ENCODE peak calls at places on chromosomes 7 and 10, in five cellular contexts. V is mammary epithelial cell, X is EL, B is kidney tubule cell, N is HFFc6. J is an unnamed sample.

GRCh38 chr10:78777466-78778256 is 291.1 kb upstream of the ZMIZ1 start:
- DNase-seq in N (peak), X (peak), B (peak), V (no peak), J (no peak)

GRCh38 chr10:123272171-123272570 is 118.0 kb downstream of the BUB3 start:
- DNase-seq in X (no peak), N (no peak), V (no peak), B (no peak), J (no peak)

GRCh38 chr10:93219347-93219746 is 145.7 kb downstream of the CYP26A1 start:
- DNase-seq in N (peak), V (no peak), X (no peak), B (no peak), J (no peak)

GRCh38 chr10:121449457-121450045 is 148.7 kb downstream of the FGFR2 start:
- DNase-seq in B (peak), N (no peak), X (no peak), V (no peak), J (no peak)

GRCh38 chr10:91702586-91703088 is 69.8 kb upstream of the PPP1R3C start:
- DNase-seq in V (no peak), B (peak), N (no peak), X (no peak), J (no peak)

GRCh38 chr7:2736411-2736914 is 48.5 kb downstream of the AMZ1 start:
- DNase-seq in X (no peak), B (no peak), V (no peak), N (no peak), J (no peak)

GRCh38 chr7:136039577-136040345 is 62.6 kb upstream of the MTPN start:
- DNase-seq in X (no peak), N (no peak), B (no peak), V (no peak), J (no peak)

GRCh38 chr10:18179901-18180300 is 39.7 kb downstream of the CACNB2 start:
- DNase-seq in B (peak), N (peak), V (no peak), X (no peak), J (peak)

GRCh38 chr10:78720091-78720490 is 348.7 kb upstream of the ZMIZ1 start:
- DNase-seq in N (no peak), B (no peak), X (no peak), V (no peak), J (no peak)

GRCh38 chr7:134920026-134920758 is 66.1 kb upstream of the AGBL3 start:
- DNase-seq in N (peak), V (peak), B (no peak), X (peak), J (no peak)

GRCh38 chr10:35739998-35740397 is 97.9 kb upstream of the FZD8 start:
- DNase-seq in B (peak), X (peak), V (peak), N (no peak), J (no peak)

GRCh38 chr10:49783645-49784044 is 21.5 kb upstream of the OGDHL start:
- DNase-seq in V (no peak), X (no peak), N (no peak), B (no peak), J (peak)

GRCh38 chr7:71349583-71350481 is 217.9 kb downstream of the GALNT17 start:
- DNase-seq in N (no peak), V (no peak), X (no peak), B (no peak), J (no peak)

GRCh38 chr10:93280121-93280698 is 201.9 kb downstream of the MYOF start:
- DNase-seq in X (no peak), V (no peak), B (no peak), N (no peak), J (no peak)

GRCh38 chr7:25407932-25408480 is 179.7 kb upstream of the NPVF start:
- DNase-seq in X (no peak), B (no peak), N (no peak), V (no peak), J (no peak)

GRCh38 chr7:75623390-75624133 is 115.2 kb downstream of the HIP1 start:
- DNase-seq in X (no peak), V (no peak), N (no peak), B (no peak), J (no peak)

GRCh38 chr10:3873728-3874461 is 88.9 kb upstream of the KLF6 start:
- DNase-seq in V (peak), X (peak), B (peak), N (peak), J (no peak)

GRCh38 chr10:35456784-35457183 is 120.5 kb downstream of the CCNY start:
- DNase-seq in N (no peak), B (no peak), V (no peak), X (no peak), J (no peak)

GRCh38 chr7:93146465-93147127 is 1.6 kb downstream of the SAMD9L start:
- DNase-seq in V (no peak), X (no peak), B (no peak), N (no peak), J (peak)

GRCh38 chr10:63681965-63682704 is 160.9 kb downstream of the REEP3 start:
- DNase-seq in V (peak), B (no peak), N (peak), X (peak), J (no peak)

GRCh38 chr10:70493660-70494234 is 15.2 kb downstream of the PALD1 start:
- DNase-seq in V (no peak), X (no peak), B (no peak), N (no peak), J (peak)

GRCh38 chr7:30595461-30596042 is 874 bp downstream of the GARS1 start:
- DNase-seq in V (no peak), X (peak), N (no peak), B (peak), J (peak)

GRCh38 chr7:139058963-139059362 is 23.1 kb upstream of the ZC3HAV1L start:
- DNase-seq in X (no peak), V (no peak), N (no peak), B (no peak), J (no peak)

GRCh38 chr7:43646603-43647313 is 63.9 kb downstream of the STK17A start:
- DNase-seq in V (no peak), B (peak), X (peak), N (peak), J (no peak)

GRCh38 chr7:30646154-30646553 is 36.1 kb downstream of the CRHR2 start:
- DNase-seq in X (no peak), N (no peak), V (no peak), B (no peak), J (no peak)

GRCh38 chr7:29194594-29195417 is at the start of gene CHN2:
- DNase-seq in V (peak), X (peak), B (peak), N (no peak), J (peak)

GRCh38 chr7:34844401-34844800 is 186.4 kb downstream of the NPSR1 start:
- DNase-seq in N (no peak), V (no peak), X (no peak), B (no peak), J (no peak)

GRCh38 chr10:15141136-15142067 is 27.1 kb downstream of the NMT2 start:
- DNase-seq in N (no peak), V (no peak), X (no peak), B (no peak), J (peak)

GRCh38 chr7:102450242-102450641 is 14.4 kb downstream of the ALKBH4 start:
- DNase-seq in N (no peak), X (no peak), V (no peak), B (no peak), J (peak)

GRCh38 chr7:3922175-3922635 is 621.2 kb downstream of the SDK1 start:
- DNase-seq in V (peak), B (peak), X (no peak), N (peak), J (peak)

GRCh38 chr10:43202224-43202656 is 64.0 kb downstream of the CSGALNACT2 start:
- DNase-seq in N (no peak), V (no peak), X (no peak), B (peak), J (peak)

GRCh38 chr7:151672706-151673105 is 153.0 kb upstream of the RHEB start:
- DNase-seq in X (no peak), N (no peak), B (no peak), V (no peak), J (no peak)

J was measured in NCI-H526.